ENCODE peak calls at places on chromosomes 5 and 9, in five cellular contexts. E is PC-3; K is GM10248; F is CD4-positive, alpha-beta T cell; X is Peyer's patch. Z is an unnamed sample.
A peak's percentile ranks its signal among the peaks of the same experiment; 100 is the strongest.

GRCh38 chr9:99752710-99753109 is 69.0 kb upstream of the NR4A3 start:
- DNase-seq in E (peak; percentile 32), K (no peak), F (no peak), X (no peak), Z (no peak)

GRCh38 chr5:16568875-16569580 is 47.8 kb downstream of the RETREG1 start:
- DNase-seq in E (no peak), K (no peak), F (no peak), X (no peak), Z (peak; percentile 65)

GRCh38 chr9:133238272-133238850 is 29.3 kb upstream of the OBP2B start:
- DNase-seq in E (no peak), K (no peak), F (no peak), X (peak; percentile 91), Z (peak; percentile 96)

GRCh38 chr5:43627028-43627427 is 24.0 kb downstream of the NNT start:
- DNase-seq in E (peak; percentile 80), K (no peak), F (no peak), X (no peak), Z (peak; percentile 63)

GRCh38 chr5:74336286-74336685 is 304.2 kb downstream of the ENC1 start:
- DNase-seq in E (no peak), K (no peak), F (no peak), X (no peak), Z (no peak)

GRCh38 chr9:69945671-69946141 is 97.9 kb upstream of the MAMDC2 start:
- DNase-seq in E (no peak), K (no peak), F (no peak), X (no peak), Z (peak; percentile 23)

GRCh38 chr5:124932791-124933600 is 186.6 kb upstream of the ZNF608 start:
- DNase-seq in E (no peak), K (no peak), F (no peak), X (no peak), Z (no peak)

GRCh38 chr9:95018099-95018927 is 291.8 kb downstream of the AOPEP start:
- DNase-seq in E (peak; percentile 89), K (peak; percentile 39), F (no peak), X (no peak), Z (no peak)

GRCh38 chr9:129626944-129627297 is 958 bp downstream of the NTMT1 start:
- DNase-seq in E (peak; percentile 37), K (no peak), F (no peak), X (no peak), Z (no peak)

GRCh38 chr5:125349432-125349831 is 603.0 kb upstream of the ZNF608 start:
- DNase-seq in E (no peak), K (no peak), F (no peak), X (no peak), Z (no peak)

GRCh38 chr5:60415443-60415842 is 284.5 kb downstream of the DEPDC1B start:
- DNase-seq in E (no peak), K (no peak), F (no peak), X (no peak), Z (peak; percentile 20)

GRCh38 chr5:172170251-172170701 is 17.7 kb downstream of the STK10 start:
- DNase-seq in E (no peak), K (no peak), F (no peak), X (no peak), Z (no peak)

GRCh38 chr5:18314192-18314778 is 680.0 kb downstream of the TAF11L14 start:
- DNase-seq in E (peak; percentile 66), K (peak; percentile 19), F (no peak), X (no peak), Z (peak; percentile 25)

GRCh38 chr5:3220638-3221288 is 374.9 kb upstream of the IRX1 start:
- DNase-seq in E (no peak), K (no peak), F (no peak), X (no peak), Z (no peak)

GRCh38 chr5:93572773-93573626 is 8.0 kb downstream of the NR2F1-AS1 start:
- DNase-seq in E (no peak), K (no peak), F (no peak), X (no peak), Z (no peak)

GRCh38 chr9:23606107-23606506 is 219.9 kb downstream of the ELAVL2 start:
- DNase-seq in E (peak; percentile 82), K (no peak), F (no peak), X (no peak), Z (no peak)

GRCh38 chr5:124596595-124597388 is 149.6 kb downstream of the ZNF608 start:
- DNase-seq in E (peak; percentile 81), K (no peak), F (no peak), X (no peak), Z (no peak)

GRCh38 chr9:34862043-34862442 is 96.0 kb upstream of the PHF24 start:
- DNase-seq in E (no peak), K (no peak), F (no peak), X (no peak), Z (no peak)

GRCh38 chr9:111108946-111109345 is 70.7 kb upstream of the LPAR1 start:
- DNase-seq in E (no peak), K (no peak), F (no peak), X (no peak), Z (no peak)

GRCh38 chr5:172544371-172545120 is 90.2 kb upstream of the SH3PXD2B start:
- DNase-seq in E (no peak), K (no peak), F (no peak), X (no peak), Z (peak; percentile 4)

GRCh38 chr9:94918038-94918753 is 191.7 kb downstream of the AOPEP start:
- DNase-seq in E (no peak), K (peak; percentile 61), F (no peak), X (no peak), Z (no peak)

GRCh38 chr9:125655074-125655633 is 51.9 kb downstream of the MAPKAP1 start:
- DNase-seq in E (no peak), K (no peak), F (no peak), X (no peak), Z (no peak)

GRCh38 chr9:94846739-94847138 is 120.2 kb downstream of the AOPEP start:
- DNase-seq in E (no peak), K (no peak), F (no peak), X (no peak), Z (no peak)

GRCh38 chr5:177035982-177036381 is 13.5 kb downstream of the ZNF346 start:
- DNase-seq in E (no peak), K (peak; percentile 37), F (no peak), X (no peak), Z (no peak)
- TF ChIP-seq CTCF in E (no peak), K (no peak), F (no peak), X (no peak), Z (no peak)

GRCh38 chr9:20623748-20624124 is 1.4 kb upstream of the MLLT3 start:
- DNase-seq in E (peak; percentile 15), K (no peak), F (no peak), X (no peak), Z (no peak)
- TF ChIP-seq CTCF in E (no peak), K (no peak), F (no peak), X (no peak), Z (no peak)

GRCh38 chr5:145811834-145812625 is 23.1 kb downstream of the PRELID2 start:
- DNase-seq in E (peak; percentile 12), K (no peak), F (no peak), X (no peak), Z (peak; percentile 48)
- TF ChIP-seq CTCF in E (peak; percentile 46), K (no peak), F (no peak), X (peak; percentile 18), Z (no peak)

GRCh38 chr5:139051392-139051791 is 146.8 kb downstream of the SIL1 start:
- DNase-seq in E (no peak), K (no peak), F (no peak), X (no peak), Z (no peak)

GRCh38 chr5:139046551-139046950 is 151.6 kb downstream of the SIL1 start:
- DNase-seq in E (no peak), K (no peak), F (no peak), X (no peak), Z (no peak)

GRCh38 chr5:139052975-139053374 is 145.2 kb downstream of the SIL1 start:
- DNase-seq in E (no peak), K (no peak), F (no peak), X (no peak), Z (no peak)

DNA sequence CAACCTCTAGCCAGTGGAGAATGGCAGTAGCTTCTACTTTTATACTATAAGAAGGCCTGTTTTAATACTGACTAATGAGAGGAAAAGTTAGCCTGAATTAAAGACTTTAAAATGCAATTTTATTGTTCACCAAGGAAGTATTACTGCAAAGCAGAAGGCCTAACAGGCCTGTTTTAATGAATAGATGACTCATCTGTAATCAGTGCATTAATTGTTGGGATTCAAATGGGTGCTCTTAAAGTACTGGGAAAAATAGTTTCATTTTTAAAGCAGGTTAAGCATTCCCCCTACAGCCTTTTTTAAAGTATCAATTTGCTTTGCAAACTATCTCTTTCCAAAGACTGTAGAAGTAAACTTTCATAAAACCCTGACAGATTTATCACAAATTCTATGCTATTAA is 147.7 kb downstream of the SIL1 start:
- DNase-seq in E (no peak), K (no peak), F (no peak), X (no peak), Z (no peak)
- TF ChIP-seq CTCF in E (no peak), K (no peak), F (no peak), X (no peak), Z (no peak)

GRCh38 chr9:86732514-86732913 is 214.8 kb downstream of the GAS1 start:
- DNase-seq in E (peak; percentile 83), K (no peak), F (no peak), X (no peak), Z (peak; percentile 27)

GRCh38 chr9:86731511-86731993 is 215.8 kb downstream of the GAS1 start:
- DNase-seq in E (peak; percentile 55), K (no peak), F (no peak), X (no peak), Z (no peak)

GRCh38 chr9:86734762-86735161 is 212.5 kb downstream of the GAS1 start:
- DNase-seq in E (peak; percentile 12), K (no peak), F (no peak), X (no peak), Z (no peak)

GRCh38 chr9:86733929-86734328 is 213.4 kb downstream of the GAS1 start:
- DNase-seq in E (no peak), K (no peak), F (no peak), X (no peak), Z (no peak)

DNA sequence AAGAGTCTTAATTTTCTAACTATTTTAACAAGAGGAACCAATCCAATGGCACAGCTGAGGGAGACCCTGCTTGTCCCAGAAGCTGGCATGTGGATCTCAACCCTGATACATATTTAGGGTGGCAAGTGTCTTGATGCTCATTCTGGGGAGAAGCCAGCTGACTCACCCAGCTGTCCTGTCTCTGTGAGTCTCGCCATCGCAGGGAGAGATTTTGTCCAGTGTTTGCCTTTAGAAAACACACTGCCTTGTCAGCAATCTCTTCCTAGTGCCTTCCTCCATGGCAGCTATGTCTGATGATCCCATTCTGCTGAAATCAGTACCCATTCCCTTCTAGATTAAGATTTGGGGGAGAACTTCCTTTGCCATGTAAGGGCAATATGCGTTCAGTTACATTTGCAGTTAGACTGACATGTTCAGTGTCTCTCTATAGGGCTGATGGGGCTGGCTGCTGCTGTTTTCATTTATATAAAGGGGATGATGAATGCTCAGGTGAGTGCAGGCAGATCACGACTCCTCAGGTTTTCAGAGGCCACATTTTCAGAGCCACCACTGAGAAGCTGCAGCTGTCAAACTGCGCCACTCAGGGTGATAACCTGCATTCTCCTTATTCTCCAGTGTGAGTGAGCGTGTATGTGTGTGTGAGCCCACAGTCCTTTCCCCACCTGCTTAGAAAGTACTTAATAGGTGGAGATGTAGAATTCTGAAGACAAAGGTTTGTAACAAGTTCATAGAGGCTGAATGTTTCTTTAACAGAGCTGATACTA is 217.0 kb downstream of the GAS1 start:
- DNase-seq in E (no peak), K (no peak), F (no peak), X (no peak), Z (no peak)
- TF ChIP-seq CTCF in E (no peak), K (no peak), F (no peak), X (no peak), Z (no peak)

Z was measured in testis.